ENCODE peak calls at places on chromosomes 12 and 14, in four cellular contexts. D, G, E and U are unnamed samples.
A peak's percentile ranks its signal among the peaks of the same experiment; 100 is the strongest.

GRCh38 chr12:128976120-128976519 is 122.8 kb downstream of the GLT1D1 start:
- DNase-seq in E (no peak), D (no peak), G (peak; percentile 68), U (peak; percentile 24)

GRCh38 chr12:56900583-56900982 is 33.6 kb downstream of the SDR9C7 start:
- DNase-seq in D (no peak), G (peak; percentile 65), E (no peak), U (no peak)

GRCh38 chr12:51389302-51389999 is 1.8 kb downstream of the GALNT6 start:
- DNase-seq in G (peak; percentile 66), D (no peak), E (no peak), U (no peak)

GRCh38 chr12:118136559-118137003 is 657 bp downstream of the PEBP1 start:
- DNase-seq in E (no peak), D (peak; percentile 35), G (peak; percentile 29), U (no peak)

GRCh38 chr12:103241184-103241583 is 254.6 kb downstream of the C12orf42 start:
- DNase-seq in E (no peak), D (no peak), G (no peak), U (no peak)

GRCh38 chr12:79690156-79690605 is 583 bp downstream of the PAWR start:
- DNase-seq in G (no peak), D (no peak), E (no peak), U (no peak)

GRCh38 chr14:76773188-76773885 is 12.1 kb downstream of the VASH1 start:
- DNase-seq in G (peak; percentile 65), D (no peak), E (no peak), U (peak; percentile 74)

GRCh38 chr12:105574056-105574715 is 243.7 kb downstream of the C12orf75 start:
- DNase-seq in G (no peak), E (no peak), D (no peak), U (no peak)

GRCh38 chr14:71212683-71213107 is 305.4 kb downstream of the PCNX1 start:
- DNase-seq in E (no peak), G (no peak), D (no peak), U (no peak)

GRCh38 chr12:27293463-27293862 is 39.2 kb upstream of the BMAL2 start:
- DNase-seq in D (no peak), E (no peak), G (no peak), U (no peak)

GRCh38 chr12:20624718-20625117 is 70.4 kb upstream of the SLCO1C1 start:
- DNase-seq in G (no peak), D (no peak), E (no peak), U (no peak)

GRCh38 chr12:76030378-76031080 is 1.0 kb downstream of the PHLDA1 start:
- DNase-seq in D (peak; percentile 19), G (no peak), E (no peak), U (peak; percentile 34)

GRCh38 chr14:73660511-73660910 is 15.7 kb downstream of the DNAL1 start:
- DNase-seq in G (no peak), D (no peak), E (no peak), U (no peak)

GRCh38 chr14:65290830-65291229 is 121.7 kb upstream of the FUT8 start:
- DNase-seq in G (no peak), E (no peak), D (no peak), U (no peak)

GRCh38 chr14:55077155-55077554 is 25.7 kb downstream of the MAPK1IP1L start:
- DNase-seq in D (no peak), G (no peak), E (no peak), U (no peak)

GRCh38 chr12:103794814-103795213 is 46.2 kb downstream of the NT5DC3 start:
- DNase-seq in D (no peak), E (no peak), G (no peak), U (no peak)

GRCh38 chr14:36511981-36512584 is 7.9 kb downstream of the NKX2-1 start:
- DNase-seq in G (no peak), E (no peak), D (no peak), U (no peak)

GRCh38 chr14:61661471-61661988 is 33.8 kb upstream of the HIF1A start:
- DNase-seq in D (no peak), G (no peak), E (peak; percentile 69), U (no peak)
- TF ChIP-seq SPI1 in D (no peak), G (no peak), E (no peak), U (no peak)

DNA sequence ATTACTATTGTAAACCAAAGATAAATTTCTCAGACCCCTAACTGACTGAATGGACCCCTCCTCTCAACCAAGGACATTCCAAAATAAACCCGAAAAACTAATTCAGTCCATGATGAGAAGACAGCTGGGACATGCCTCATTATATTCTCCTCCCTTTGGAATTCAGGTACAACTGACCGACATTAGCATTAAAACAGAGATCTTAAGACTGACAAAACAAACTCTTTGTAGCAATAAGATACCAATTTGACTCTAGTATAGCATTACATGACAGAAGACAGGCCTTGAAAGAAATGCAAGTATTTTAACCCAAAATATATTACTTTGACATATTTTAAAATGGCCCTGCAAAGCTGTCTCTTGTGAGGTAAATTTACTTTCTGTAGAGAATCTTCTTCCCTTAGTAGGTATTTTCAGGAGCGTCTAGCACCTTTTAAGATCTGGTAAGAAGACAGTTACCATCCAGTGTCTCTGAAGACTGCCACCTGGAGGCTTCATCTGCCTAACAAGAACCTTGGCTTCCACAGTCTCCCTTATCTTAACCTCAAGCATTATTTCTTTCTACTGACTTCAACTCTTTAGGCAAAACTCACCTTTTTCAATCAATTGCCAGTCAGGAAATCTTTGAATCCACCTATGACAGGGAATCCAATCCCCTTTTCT is 957.5 kb downstream of the SLC6A15 start:
- DNase-seq in E (no peak), D (no peak), G (no peak), U (no peak)
- TF ChIP-seq SPI1 in E (no peak), D (no peak), G (no peak), U (no peak)

GRCh38 chr14:67618617-67619063 is 1.1 kb upstream of the ARG2 start:
- DNase-seq in D (peak; percentile 34), E (no peak), G (peak; percentile 47), U (peak; percentile 17)

GRCh38 chr14:67620217-67620789 is 583 bp downstream of the ARG2 start:
- DNase-seq in G (no peak), D (no peak), E (no peak), U (no peak)

GRCh38 chr14:67619446-67620216 is at the start of gene ARG2:
- DNase-seq in E (peak; percentile 65), G (peak; percentile 95), D (peak; percentile 82), U (peak; percentile 74)

GRCh38 chr14:67623114-67623513 is 3.4 kb downstream of the ARG2 start:
- DNase-seq in D (no peak), G (no peak), E (no peak), U (no peak)

GRCh38 chr14:67622675-67623074 is 3.0 kb downstream of the ARG2 start:
- DNase-seq in G (peak; percentile 18), D (no peak), E (no peak), U (no peak)
- TF ChIP-seq SPI1 in G (peak; percentile 20), D (no peak), E (no peak), U (no peak)

DNA sequence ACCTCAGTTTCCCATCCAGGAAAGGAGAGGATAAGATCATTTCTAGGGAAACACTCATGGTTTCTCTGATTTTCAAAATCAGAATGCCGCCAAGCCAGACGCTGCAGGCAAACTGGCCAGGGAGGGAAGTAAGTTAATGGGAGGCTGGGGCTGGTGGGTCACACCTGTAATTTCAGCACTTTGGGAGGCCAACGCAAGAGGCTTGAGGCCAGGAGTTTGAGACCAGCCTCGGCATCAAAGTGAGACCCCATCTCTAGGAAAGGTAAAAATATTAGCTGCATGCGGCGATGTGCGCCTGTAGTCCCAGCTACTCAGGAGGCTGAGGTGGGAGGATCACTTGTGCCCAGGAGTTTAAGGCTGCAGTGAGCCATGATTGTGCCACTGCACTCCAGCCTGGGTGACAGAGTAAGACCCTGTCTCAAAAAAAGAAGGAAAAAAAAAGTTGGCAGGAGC is 587 bp downstream of the SELPLG start:
- DNase-seq in E (no peak), G (no peak), D (no peak), U (no peak)
- TF ChIP-seq SPI1 in E (no peak), G (no peak), D (no peak), U (no peak)

GRCh38 chr12:47303207-47303606 is 223.4 kb upstream of the AMIGO2 start:
- DNase-seq in D (no peak), G (no peak), E (no peak), U (no peak)
- TF ChIP-seq SPI1 in D (no peak), G (no peak), E (no peak), U (no peak)

DNA sequence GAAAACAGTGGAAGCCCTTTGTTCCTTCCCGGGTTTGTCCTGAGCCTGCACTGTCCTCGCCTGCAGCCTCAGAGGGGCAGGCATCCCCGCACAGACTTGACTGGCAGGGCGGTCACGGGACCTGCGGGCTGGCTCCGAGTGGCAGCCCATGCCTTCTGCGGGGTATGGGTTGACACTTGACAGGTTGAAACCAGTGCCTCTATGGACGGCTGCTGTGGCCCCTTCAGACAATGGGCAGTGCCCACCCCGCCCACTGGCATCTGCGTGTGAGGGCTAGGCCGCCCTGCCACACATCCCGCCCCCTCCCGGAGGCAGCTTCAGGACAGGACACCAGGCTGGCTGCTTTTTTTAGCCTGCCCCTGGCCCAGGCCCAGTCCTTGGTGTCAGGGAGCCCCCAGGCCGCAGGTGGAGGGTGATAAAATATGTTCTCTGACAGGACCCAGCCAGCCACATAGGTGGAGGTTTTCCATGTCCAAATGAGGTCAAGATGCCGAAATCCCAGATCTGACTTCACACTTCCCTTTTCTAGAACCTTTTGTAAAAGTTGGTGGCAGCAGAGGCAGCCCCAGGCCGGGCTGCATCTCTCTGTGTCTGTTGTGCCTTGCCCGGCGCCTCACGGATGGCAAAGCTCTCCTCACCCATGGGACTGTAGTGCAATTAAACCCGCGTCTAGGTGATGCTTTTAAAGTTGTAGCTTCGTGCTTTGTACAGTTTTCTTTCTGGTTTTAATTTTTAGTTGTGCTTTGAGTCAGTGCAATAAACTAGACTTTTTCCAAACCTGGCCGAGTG is 10.0 kb downstream of the ANKRD9 start:
- DNase-seq in D (no peak), G (no peak), E (no peak), U (no peak)
- TF ChIP-seq SPI1 in D (no peak), G (peak; percentile 50), E (no peak), U (peak; percentile 83)

GRCh38 chr14:100246809-100247428 is 8.0 kb downstream of the YY1 start:
- DNase-seq in E (no peak), D (no peak), G (peak; percentile 15), U (peak; percentile 58)
- TF ChIP-seq SPI1 in E (no peak), D (no peak), G (no peak), U (no peak)

DNA sequence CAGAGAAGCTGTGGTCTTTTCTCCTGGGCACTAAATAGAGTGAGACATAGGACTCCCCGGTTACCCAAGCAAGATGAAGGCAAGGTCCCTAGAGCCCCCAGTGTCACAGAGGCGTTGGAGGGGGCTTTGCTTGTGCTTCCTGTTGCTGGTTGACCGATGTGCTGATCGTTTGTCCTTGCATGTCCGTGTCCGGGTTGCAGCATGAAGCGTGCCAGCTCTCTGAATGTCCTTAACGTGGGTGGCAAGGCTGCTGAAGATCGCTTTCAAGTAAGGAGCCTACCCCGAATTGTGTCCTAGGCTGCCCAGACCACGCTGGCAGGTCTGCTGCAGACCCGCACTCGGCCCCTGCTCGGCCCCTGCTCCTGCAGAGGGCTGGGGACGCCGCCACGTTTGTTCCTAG is 23.1 kb downstream of the XRCC3 start:
- DNase-seq in D (no peak), E (peak; percentile 20), G (no peak), U (no peak)
- TF ChIP-seq SPI1 in D (no peak), E (no peak), G (no peak), U (no peak)